ENCODE peak calls at places on chromosomes 1 and 21, in five cellular contexts. One of them, this sample, is unnamed.

GRCh38 chr1:67394548-67394947 is 35.7 kb downstream of the SERBP1 start:
- DNase-seq in GM23338: no peak
- DNase-seq in NCI-H1694 treated with DMSO at 0.1 percent for 48 hours: no peak
- DNase-seq in neuronal stem cell: no peak
- DNase-seq in NCI-H1105: no peak
- DNase-seq in this sample: no peak

GRCh38 chr21:34280987-34281386 is 82.8 kb upstream of the KCNE2 start:
- DNase-seq in GM23338: no peak
- DNase-seq in NCI-H1694 treated with DMSO at 0.1 percent for 48 hours: no peak
- DNase-seq in neuronal stem cell: no peak
- DNase-seq in NCI-H1105: no peak
- DNase-seq in this sample: no peak

GRCh38 chr1:245837741-245838140 is 669.3 kb downstream of the SMYD3 start:
- DNase-seq in GM23338: no peak
- DNase-seq in NCI-H1694 treated with DMSO at 0.1 percent for 48 hours: no peak
- DNase-seq in neuronal stem cell: no peak
- DNase-seq in NCI-H1105: no peak
- DNase-seq in this sample: no peak

GRCh38 chr1:205042911-205043806 is at the start of gene CNTN2:
- DNase-seq in GM23338: peak; percentile 79
- DNase-seq in NCI-H1694 treated with DMSO at 0.1 percent for 48 hours: peak; percentile 86
- DNase-seq in neuronal stem cell: no peak
- DNase-seq in NCI-H1105: peak; percentile 62
- DNase-seq in this sample: peak; percentile 64

GRCh38 chr1:55131801-55132200 is 83.4 kb downstream of the USP24 start:
- DNase-seq in GM23338: no peak
- DNase-seq in NCI-H1694 treated with DMSO at 0.1 percent for 48 hours: no peak
- DNase-seq in neuronal stem cell: no peak
- DNase-seq in NCI-H1105: no peak
- DNase-seq in this sample: no peak

GRCh38 chr1:51237714-51238403 is 1.8 kb downstream of the RNF11 start:
- DNase-seq in GM23338: peak; percentile 12
- DNase-seq in NCI-H1694 treated with DMSO at 0.1 percent for 48 hours: no peak
- DNase-seq in neuronal stem cell: peak; percentile 23
- DNase-seq in NCI-H1105: no peak
- DNase-seq in this sample: peak; percentile 35

GRCh38 chr1:234870582-234870981 is 258.1 kb downstream of the TOMM20 start:
- DNase-seq in GM23338: no peak
- DNase-seq in NCI-H1694 treated with DMSO at 0.1 percent for 48 hours: no peak
- DNase-seq in neuronal stem cell: no peak
- DNase-seq in NCI-H1105: no peak
- DNase-seq in this sample: no peak

GRCh38 chr1:94986783-94987182 is 59.9 kb upstream of the CNN3 start:
- DNase-seq in GM23338: no peak
- DNase-seq in NCI-H1694 treated with DMSO at 0.1 percent for 48 hours: no peak
- DNase-seq in neuronal stem cell: no peak
- DNase-seq in NCI-H1105: no peak
- DNase-seq in this sample: no peak

GRCh38 chr1:77948841-77949424 is 29.9 kb downstream of the FUBP1 start:
- DNase-seq in GM23338: peak; percentile 40
- DNase-seq in NCI-H1694 treated with DMSO at 0.1 percent for 48 hours: no peak
- DNase-seq in neuronal stem cell: peak; percentile 12
- DNase-seq in NCI-H1105: peak; percentile 36
- DNase-seq in this sample: no peak

GRCh38 chr1:31875636-31876236 is 59.9 kb upstream of the SPOCD1 start:
- DNase-seq in GM23338: no peak
- DNase-seq in NCI-H1694 treated with DMSO at 0.1 percent for 48 hours: no peak
- DNase-seq in neuronal stem cell: no peak
- DNase-seq in NCI-H1105: no peak
- DNase-seq in this sample: no peak

GRCh38 chr1:226097866-226098625 is 35.5 kb downstream of the H3-3A start:
- DNase-seq in GM23338: no peak
- DNase-seq in NCI-H1694 treated with DMSO at 0.1 percent for 48 hours: no peak
- DNase-seq in neuronal stem cell: no peak
- DNase-seq in NCI-H1105: no peak
- DNase-seq in this sample: no peak

GRCh38 chr1:211704567-211704942 is 29.1 kb upstream of the NEK2 start:
- DNase-seq in GM23338: no peak
- DNase-seq in NCI-H1694 treated with DMSO at 0.1 percent for 48 hours: no peak
- DNase-seq in neuronal stem cell: no peak
- DNase-seq in NCI-H1105: no peak
- DNase-seq in this sample: no peak

GRCh38 chr1:208600456-208600855 is 356.3 kb upstream of the PLXNA2 start:
- DNase-seq in GM23338: no peak
- DNase-seq in NCI-H1694 treated with DMSO at 0.1 percent for 48 hours: no peak
- DNase-seq in neuronal stem cell: no peak
- DNase-seq in NCI-H1105: no peak
- DNase-seq in this sample: no peak

GRCh38 chr1:44390277-44390676 is 14.8 kb upstream of the RNF220 start:
- DNase-seq in GM23338: no peak
- DNase-seq in NCI-H1694 treated with DMSO at 0.1 percent for 48 hours: no peak
- DNase-seq in neuronal stem cell: no peak
- DNase-seq in NCI-H1105: no peak
- DNase-seq in this sample: no peak

GRCh38 chr1:180507826-180508724 is 5.7 kb upstream of the ACBD6 start:
- DNase-seq in GM23338: no peak
- DNase-seq in NCI-H1694 treated with DMSO at 0.1 percent for 48 hours: no peak
- DNase-seq in neuronal stem cell: no peak
- DNase-seq in NCI-H1105: no peak
- DNase-seq in this sample: no peak

GRCh38 chr1:156148236-156148635 is 5.1 kb upstream of the SEMA4A start:
- DNase-seq in GM23338: no peak
- DNase-seq in NCI-H1694 treated with DMSO at 0.1 percent for 48 hours: no peak
- DNase-seq in neuronal stem cell: no peak
- DNase-seq in NCI-H1105: no peak
- DNase-seq in this sample: no peak

GRCh38 chr21:21046063-21046462 is 47.9 kb downstream of the NCAM2 start:
- DNase-seq in GM23338: peak; percentile 51
- DNase-seq in NCI-H1694 treated with DMSO at 0.1 percent for 48 hours: no peak
- DNase-seq in neuronal stem cell: no peak
- DNase-seq in NCI-H1105: no peak
- DNase-seq in this sample: no peak

GRCh38 chr1:213983589-213984386 is 4.0 kb upstream of the PROX1 start:
- DNase-seq in GM23338: peak; percentile 63
- DNase-seq in NCI-H1694 treated with DMSO at 0.1 percent for 48 hours: peak; percentile 49
- DNase-seq in neuronal stem cell: no peak
- DNase-seq in NCI-H1105: peak; percentile 28
- DNase-seq in this sample: no peak

GRCh38 chr1:24292100-24292499 is 27.1 kb upstream of the GRHL3 start:
- DNase-seq in GM23338: no peak
- DNase-seq in NCI-H1694 treated with DMSO at 0.1 percent for 48 hours: no peak
- DNase-seq in neuronal stem cell: no peak
- DNase-seq in NCI-H1105: no peak
- DNase-seq in this sample: no peak

GRCh38 chr1:226654046-226654445 is 85.0 kb downstream of the ITPKB start:
- DNase-seq in GM23338: peak; percentile 92
- DNase-seq in NCI-H1694 treated with DMSO at 0.1 percent for 48 hours: no peak
- DNase-seq in neuronal stem cell: peak; percentile 82
- DNase-seq in NCI-H1105: no peak
- DNase-seq in this sample: peak; percentile 33

GRCh38 chr1:18999287-18999852 is 42.9 kb upstream of the IFFO2 start:
- DNase-seq in GM23338: no peak
- DNase-seq in NCI-H1694 treated with DMSO at 0.1 percent for 48 hours: no peak
- DNase-seq in neuronal stem cell: no peak
- DNase-seq in NCI-H1105: no peak
- DNase-seq in this sample: no peak

GRCh38 chr1:117952386-117952785 is 22.8 kb downstream of the WDR3 start:
- DNase-seq in GM23338: no peak
- DNase-seq in NCI-H1694 treated with DMSO at 0.1 percent for 48 hours: no peak
- DNase-seq in neuronal stem cell: no peak
- DNase-seq in NCI-H1105: no peak
- DNase-seq in this sample: no peak

GRCh38 chr1:72241397-72241796 is 40.9 kb downstream of the NEGR1 start:
- DNase-seq in GM23338: no peak
- DNase-seq in NCI-H1694 treated with DMSO at 0.1 percent for 48 hours: no peak
- DNase-seq in neuronal stem cell: no peak
- DNase-seq in NCI-H1105: no peak
- DNase-seq in this sample: no peak

GRCh38 chr1:71393301-71393700 is 312.5 kb upstream of the ZRANB2 start:
- DNase-seq in GM23338: peak; percentile 58
- DNase-seq in NCI-H1694 treated with DMSO at 0.1 percent for 48 hours: no peak
- DNase-seq in neuronal stem cell: no peak
- DNase-seq in NCI-H1105: no peak
- DNase-seq in this sample: no peak

GRCh38 chr1:235511470-235512240 is 7.4 kb upstream of the B3GALNT2 start:
- DNase-seq in GM23338: peak; percentile 56
- DNase-seq in NCI-H1694 treated with DMSO at 0.1 percent for 48 hours: no peak
- DNase-seq in neuronal stem cell: no peak
- DNase-seq in NCI-H1105: no peak
- DNase-seq in this sample: no peak